ENCODE peak calls at places on chromosome X, in four cellular contexts. T is hepatocyte, W is HCT116, A is PC-3. R is an unnamed sample.

GRCh38 chrX:129980540-129981206 is 1.8 kb upstream of the BCORL1 start:
- DNase-seq in A (peak), T (peak), W (no peak), R (no peak)

GRCh38 chrX:19107035-19107434 is 15.2 kb downstream of the ADGRG2 start:
- DNase-seq in T (no peak), A (no peak), W (no peak), R (no peak)

GRCh38 chrX:85108165-85108564 is 104.5 kb downstream of the APOOL start:
- DNase-seq in T (no peak), W (no peak), A (no peak), R (no peak)

GRCh38 chrX:70979136-70979762 is 48.4 kb upstream of the SLC7A3 start:
- DNase-seq in W (no peak), T (peak), A (peak), R (no peak)

GRCh38 chrX:13013353-13014110 is 30.9 kb downstream of the FAM9C start:
- DNase-seq in T (peak), A (no peak), W (no peak), R (peak)

GRCh38 chrX:53440631-53441517 is 6.7 kb upstream of the HSD17B10 start:
- DNase-seq in A (peak), T (peak), W (no peak), R (no peak)

GRCh38 chrX:1488745-1489144 is 36.0 kb upstream of the ASMTL start:
- DNase-seq in W (no peak), A (no peak), T (no peak), R (no peak)

GRCh38 chrX:118974088-118974907 is at the start of gene LONRF3:
- DNase-seq in W (no peak), T (peak), A (peak), R (peak)

GRCh38 chrX:106874075-106874474 is 29.1 kb downstream of the RIPPLY1 start:
- DNase-seq in A (peak), T (peak), W (no peak), R (peak)

DNA sequence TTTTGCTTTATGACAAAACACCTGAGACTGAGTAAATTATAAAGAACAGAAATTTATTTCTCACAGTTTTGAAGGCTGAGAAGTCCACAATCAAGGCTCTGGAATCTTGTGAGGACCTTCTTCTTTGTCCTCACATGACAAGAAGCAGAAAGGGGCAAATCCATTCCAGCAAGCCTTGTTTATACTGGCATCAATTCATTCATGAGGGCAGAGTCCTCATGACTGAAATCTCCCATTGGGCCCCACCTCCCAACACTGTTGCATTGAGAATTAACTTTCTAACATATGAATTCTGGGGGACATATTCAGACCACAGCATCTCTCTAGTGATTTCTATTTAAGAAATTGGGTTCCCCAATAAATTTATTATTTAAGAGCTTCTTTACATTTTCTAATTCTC is 395.4 kb downstream of the AR start:
- DNase-seq in T (no peak), A (no peak), W (no peak), R (no peak)
- TF ChIP-seq CTCF in T (no peak), A (no peak), W (no peak), R (no peak)

GRCh38 chrX:26848511-26848910 is 614.6 kb downstream of the PPP4R3C start:
- DNase-seq in T (no peak), A (no peak), W (no peak), R (no peak)
- TF ChIP-seq EZH2phosphoT487 in T (no peak), A (no peak), W (no peak), R (no peak)

DNA sequence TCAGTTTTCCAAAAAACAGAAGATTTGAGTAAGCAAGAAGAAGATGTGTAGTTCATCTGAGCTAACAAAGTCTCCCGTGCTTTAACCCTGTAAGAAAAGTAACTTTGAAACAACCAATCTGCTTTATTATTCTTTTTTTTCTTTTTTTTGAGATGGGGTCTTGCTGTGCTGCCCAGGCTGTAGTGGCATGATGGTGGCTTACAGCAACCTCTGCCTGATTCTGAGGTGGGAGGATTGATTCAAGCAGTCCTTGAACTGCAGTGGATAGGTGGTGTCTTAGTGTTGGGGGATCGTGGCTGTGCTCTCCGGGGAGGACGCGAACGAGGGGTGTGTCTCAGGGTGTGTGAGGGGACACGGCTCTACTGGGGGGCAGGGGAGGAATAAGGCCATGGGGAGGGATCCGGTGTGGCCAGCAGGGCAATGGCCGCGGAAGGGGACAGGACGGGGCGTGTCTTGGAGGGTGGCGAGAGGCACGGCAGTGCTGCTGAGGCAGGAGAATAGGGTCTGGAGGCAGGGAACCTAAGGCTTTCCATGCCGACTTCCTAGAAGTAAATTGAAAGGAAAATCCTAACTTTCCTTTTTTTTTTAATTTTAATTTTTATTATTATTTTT is 2.4 kb downstream of the ARSD start:
- DNase-seq in W (no peak), A (no peak), T (no peak), R (no peak)
- H3K4me2 ChIP-seq in W (no peak), A (no peak), T (no peak), R (no peak)

GRCh38 chrX:110167952-110168451 is 149.9 kb downstream of the AMMECR1 start:
- DNase-seq in T (no peak), W (no peak), A (peak), R (peak)
- TF ChIP-seq CTCF in T (peak), W (peak), A (peak), R (peak)